ENCODE peak calls at places on chromosome 22, in eight cellular contexts. One of them, this sample, is unnamed. For H3K4me1, the result is how much of the 10 kb centered on the place peaks cover.

GRCh38 chr22:22195265-22196017 is 49.1 kb upstream of the VPREB1 start:
- DNase-seq in stomach: peak
- DNase-seq in tibial nerve: peak
- DNase-seq in A549: peak
- DNase-seq in K562: peak
- DNase-seq in H1: peak
- DNase-seq in transverse colon: peak
- DNase-seq in IMR-90: peak
- DNase-seq in this sample: no peak

GRCh38 chr22:33221566-33221965 is 163.4 kb upstream of the SYN3 start:
- DNase-seq in K562: no peak
- DNase-seq in stomach: no peak
- DNase-seq in H1: no peak
- DNase-seq in A549: no peak
- DNase-seq in tibial nerve: no peak
- DNase-seq in IMR-90: no peak
- DNase-seq in transverse colon: no peak
- DNase-seq in this sample: no peak

GRCh38 chr22:28813772-28814518 is 13.6 kb upstream of the XBP1 start:
- DNase-seq in stomach: peak
- DNase-seq in K562: no peak
- DNase-seq in tibial nerve: no peak
- DNase-seq in transverse colon: peak
- DNase-seq in IMR-90: no peak
- DNase-seq in H1: no peak
- DNase-seq in A549: no peak
- DNase-seq in this sample: peak

GRCh38 chr22:45892681-45893461 is 84.1 kb downstream of the WNT7B start:
- DNase-seq in A549: no peak
- DNase-seq in tibial nerve: no peak
- DNase-seq in transverse colon: no peak
- DNase-seq in H1: no peak
- DNase-seq in stomach: no peak
- DNase-seq in IMR-90: no peak
- DNase-seq in K562: no peak
- DNase-seq in this sample: no peak

GRCh38 chr22:28768701-28769393 is 3.6 kb upstream of the CCDC117 start:
- DNase-seq in A549: no peak
- DNase-seq in K562: no peak
- DNase-seq in H1: no peak
- DNase-seq in tibial nerve: no peak
- DNase-seq in stomach: no peak
- DNase-seq in transverse colon: no peak
- DNase-seq in IMR-90: no peak
- DNase-seq in this sample: no peak

GRCh38 chr22:49825944-49826602 is 1.6 kb downstream of the BRD1 start:
- DNase-seq in H1: no peak
- DNase-seq in IMR-90: peak
- DNase-seq in A549: no peak
- DNase-seq in stomach: peak
- DNase-seq in K562: no peak
- DNase-seq in transverse colon: peak
- DNase-seq in tibial nerve: no peak
- DNase-seq in this sample: no peak

GRCh38 chr22:25800766-25801165 is 58.8 kb downstream of the MYO18B start:
- DNase-seq in tibial nerve: no peak
- DNase-seq in A549: no peak
- DNase-seq in K562: no peak
- DNase-seq in H1: no peak
- DNase-seq in transverse colon: no peak
- DNase-seq in stomach: no peak
- DNase-seq in IMR-90: no peak
- DNase-seq in this sample: no peak

GRCh38 chr22:21942939-21943338 is 9.7 kb downstream of the PPM1F start:
- DNase-seq in K562: no peak
- DNase-seq in IMR-90: no peak
- DNase-seq in H1: no peak
- DNase-seq in tibial nerve: no peak
- DNase-seq in stomach: no peak
- DNase-seq in A549: no peak
- DNase-seq in transverse colon: no peak
- DNase-seq in this sample: peak

GRCh38 chr22:39493759-39494158 is 8.3 kb upstream of the MIEF1 start:
- DNase-seq in stomach: no peak
- DNase-seq in IMR-90: peak
- DNase-seq in tibial nerve: no peak
- DNase-seq in K562: no peak
- DNase-seq in transverse colon: no peak
- DNase-seq in H1: no peak
- DNase-seq in A549: no peak
- DNase-seq in this sample: no peak

GRCh38 chr22:25961699-25962098 is 207.6 kb upstream of the SEZ6L start:
- DNase-seq in K562: no peak
- DNase-seq in A549: no peak
- DNase-seq in tibial nerve: no peak
- DNase-seq in IMR-90: no peak
- DNase-seq in H1: no peak
- DNase-seq in transverse colon: no peak
- DNase-seq in stomach: no peak
- DNase-seq in this sample: no peak

GRCh38 chr22:47119181-47119580 is 356.7 kb downstream of the TBC1D22A start:
- DNase-seq in stomach: no peak
- DNase-seq in A549: no peak
- DNase-seq in transverse colon: no peak
- DNase-seq in K562: no peak
- DNase-seq in IMR-90: no peak
- DNase-seq in tibial nerve: no peak
- DNase-seq in H1: no peak
- DNase-seq in this sample: no peak

GRCh38 chr22:47173535-47174021 is 411.1 kb downstream of the TBC1D22A start:
- DNase-seq in transverse colon: peak
- DNase-seq in A549: no peak
- DNase-seq in IMR-90: no peak
- DNase-seq in tibial nerve: peak
- DNase-seq in K562: no peak
- DNase-seq in H1: no peak
- DNase-seq in stomach: no peak
- DNase-seq in this sample: peak

GRCh38 chr22:44193537-44193896 is 12.8 kb downstream of the PARVG start:
- DNase-seq in tibial nerve: no peak
- DNase-seq in K562: no peak
- DNase-seq in stomach: no peak
- DNase-seq in A549: no peak
- DNase-seq in IMR-90: no peak
- DNase-seq in H1: no peak
- DNase-seq in transverse colon: no peak
- DNase-seq in this sample: no peak

GRCh38 chr22:45608763-45609180 is 62.9 kb upstream of the ATXN10 start:
- DNase-seq in K562: no peak
- DNase-seq in IMR-90: peak
- DNase-seq in stomach: no peak
- DNase-seq in A549: no peak
- DNase-seq in H1: no peak
- DNase-seq in transverse colon: no peak
- DNase-seq in tibial nerve: no peak
- DNase-seq in this sample: no peak

GRCh38 chr22:19824197-19825015 is 30.3 kb downstream of the GNB1L start:
- DNase-seq in stomach: peak
- DNase-seq in tibial nerve: no peak
- DNase-seq in H1: no peak
- DNase-seq in K562: no peak
- DNase-seq in A549: no peak
- DNase-seq in transverse colon: no peak
- DNase-seq in IMR-90: no peak
- DNase-seq in this sample: no peak

GRCh38 chr22:27637604-27638003 is 164.0 kb downstream of the MN1 start:
- DNase-seq in A549: no peak
- DNase-seq in transverse colon: no peak
- DNase-seq in H1: no peak
- DNase-seq in IMR-90: peak
- DNase-seq in tibial nerve: no peak
- DNase-seq in stomach: no peak
- DNase-seq in K562: no peak
- DNase-seq in this sample: no peak

GRCh38 chr22:27639180-27640086 is 162.1 kb downstream of the MN1 start:
- DNase-seq in IMR-90: no peak
- DNase-seq in stomach: no peak
- DNase-seq in tibial nerve: no peak
- DNase-seq in A549: no peak
- DNase-seq in transverse colon: no peak
- DNase-seq in K562: no peak
- DNase-seq in H1: no peak
- DNase-seq in this sample: no peak

GRCh38 chr22:27636716-27637503 is 164.6 kb downstream of the MN1 start:
- DNase-seq in K562: no peak
- DNase-seq in IMR-90: no peak
- DNase-seq in H1: no peak
- DNase-seq in stomach: no peak
- DNase-seq in transverse colon: no peak
- DNase-seq in tibial nerve: no peak
- DNase-seq in A549: no peak
- DNase-seq in this sample: no peak

GRCh38 chr22:27641049-27641790 is 160.3 kb downstream of the MN1 start:
- DNase-seq in H1: no peak
- DNase-seq in transverse colon: no peak
- DNase-seq in K562: no peak
- DNase-seq in stomach: no peak
- DNase-seq in tibial nerve: no peak
- DNase-seq in IMR-90: peak
- DNase-seq in A549: no peak
- DNase-seq in this sample: no peak

DNA sequence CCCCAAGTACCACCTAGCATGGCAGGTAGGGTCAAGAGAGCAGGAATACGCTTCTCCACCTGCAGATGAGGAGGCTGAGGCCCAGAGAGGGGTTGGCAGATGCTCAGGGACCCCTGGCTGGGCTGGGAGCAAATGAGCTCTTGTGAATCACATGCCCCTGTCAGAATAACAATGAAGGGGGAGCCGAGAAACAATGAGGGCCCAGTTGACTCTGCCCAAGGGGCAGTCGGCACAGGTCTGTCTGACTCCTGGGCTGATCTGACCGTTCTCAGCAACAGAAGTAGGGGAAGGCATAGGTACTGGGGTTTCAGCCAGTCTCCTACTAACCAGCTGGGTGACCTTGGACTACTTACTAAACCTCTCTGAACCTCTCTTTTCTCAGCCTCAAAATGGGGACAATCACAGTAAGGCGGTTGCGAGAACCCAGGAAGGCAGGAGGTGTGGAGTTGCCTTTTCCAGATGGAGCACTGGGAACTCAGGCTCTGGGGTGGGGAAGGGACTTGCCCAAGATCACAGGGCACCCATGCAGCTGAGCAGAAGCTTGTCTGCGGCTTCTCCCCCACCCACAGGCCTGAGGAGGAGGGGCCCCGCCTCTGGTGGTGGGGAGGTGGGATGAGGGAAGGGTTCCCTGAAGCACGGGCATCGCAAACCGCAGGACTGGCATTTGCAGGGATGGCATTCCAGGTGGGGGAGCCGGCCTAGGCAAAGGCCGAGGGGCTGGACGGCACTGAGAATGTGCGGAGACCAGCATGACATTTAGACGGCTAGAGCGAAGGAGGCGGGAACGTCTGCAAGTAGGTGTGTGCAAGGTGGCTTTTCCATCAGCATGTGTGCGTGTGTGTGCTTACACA is 163.0 kb downstream of the MN1 start:
- DNase-seq in IMR-90: no peak
- DNase-seq in K562: no peak
- DNase-seq in tibial nerve: no peak
- DNase-seq in stomach: no peak
- DNase-seq in A549: no peak
- DNase-seq in H1: no peak
- DNase-seq in transverse colon: no peak
- DNase-seq in this sample: no peak
- H3K27ac ChIP-seq in IMR-90: no peak
- H3K27ac ChIP-seq in K562: no peak
- H3K27ac ChIP-seq in tibial nerve: no peak
- H3K27ac ChIP-seq in stomach: no peak
- H3K27ac ChIP-seq in A549: no peak
- H3K27ac ChIP-seq in H1: no peak
- H3K27ac ChIP-seq in transverse colon: no peak
- H3K27ac ChIP-seq in this sample: no peak

GRCh38 chr22:37675930-37676571 is 615 bp downstream of the LGALS1 start:
- DNase-seq in transverse colon: peak
- DNase-seq in H1: no peak
- DNase-seq in stomach: no peak
- DNase-seq in tibial nerve: no peak
- DNase-seq in IMR-90: no peak
- DNase-seq in K562: no peak
- DNase-seq in A549: no peak
- DNase-seq in this sample: peak

GRCh38 chr22:37674951-37675929 is at the start of gene LGALS1:
- DNase-seq in stomach: peak
- DNase-seq in K562: peak
- DNase-seq in tibial nerve: peak
- DNase-seq in H1: no peak
- DNase-seq in A549: peak
- DNase-seq in IMR-90: peak
- DNase-seq in transverse colon: peak
- DNase-seq in this sample: peak

GRCh38 chr22:37678372-37678771 is 2.9 kb downstream of the LGALS1 start:
- DNase-seq in K562: no peak
- DNase-seq in tibial nerve: no peak
- DNase-seq in A549: no peak
- DNase-seq in IMR-90: no peak
- DNase-seq in transverse colon: no peak
- DNase-seq in H1: no peak
- DNase-seq in stomach: no peak
- DNase-seq in this sample: no peak

GRCh38 chr22:37674248-37674647 is 1.2 kb upstream of the LGALS1 start:
- DNase-seq in stomach: no peak
- DNase-seq in tibial nerve: no peak
- DNase-seq in K562: no peak
- DNase-seq in H1: no peak
- DNase-seq in transverse colon: no peak
- DNase-seq in A549: no peak
- DNase-seq in IMR-90: no peak
- DNase-seq in this sample: no peak

GRCh38 chr22:37676691-37677627 is 1.5 kb downstream of the LGALS1 start:
- DNase-seq in A549: no peak
- DNase-seq in IMR-90: peak
- DNase-seq in stomach: peak
- DNase-seq in transverse colon: peak
- DNase-seq in tibial nerve: peak
- DNase-seq in K562: peak
- DNase-seq in H1: peak
- DNase-seq in this sample: peak
- TF ChIP-seq POLR2A in A549: peak
- TF ChIP-seq POLR2A in IMR-90: peak
- TF ChIP-seq POLR2A in stomach: no peak
- TF ChIP-seq POLR2A in transverse colon: peak
- TF ChIP-seq POLR2A in tibial nerve: no peak
- TF ChIP-seq POLR2A in K562: no peak
- TF ChIP-seq POLR2A in H1: peak
- TF ChIP-seq POLR2A in this sample: peak

GRCh38 chr22:27258773-27259172 is 542.8 kb downstream of the MN1 start:
- DNase-seq in K562: peak
- DNase-seq in transverse colon: no peak
- DNase-seq in tibial nerve: no peak
- DNase-seq in A549: no peak
- DNase-seq in stomach: no peak
- DNase-seq in IMR-90: no peak
- DNase-seq in H1: no peak
- DNase-seq in this sample: no peak
- H3K4me1 ChIP-seq in K562: under half
- H3K4me1 ChIP-seq in transverse colon: under half
- H3K4me1 ChIP-seq in tibial nerve: under half
- H3K4me1 ChIP-seq in A549: under half
- H3K4me1 ChIP-seq in stomach: under half
- H3K4me1 ChIP-seq in IMR-90: under half
- H3K4me1 ChIP-seq in H1: under half
- H3K4me1 ChIP-seq in this sample: under half

GRCh38 chr22:31122196-31122531 is 602 bp upstream of the INPP5J start:
- DNase-seq in IMR-90: no peak
- DNase-seq in stomach: no peak
- DNase-seq in K562: no peak
- DNase-seq in H1: no peak
- DNase-seq in transverse colon: no peak
- DNase-seq in A549: no peak
- DNase-seq in tibial nerve: no peak
- DNase-seq in this sample: no peak
- H3K27ac ChIP-seq in IMR-90: no peak
- H3K27ac ChIP-seq in stomach: peak
- H3K27ac ChIP-seq in K562: no peak
- H3K27ac ChIP-seq in H1: no peak
- H3K27ac ChIP-seq in transverse colon: peak
- H3K27ac ChIP-seq in A549: peak
- H3K27ac ChIP-seq in tibial nerve: no peak
- H3K27ac ChIP-seq in this sample: no peak